ENCODE peak calls at places on chromosomes 16 and 17, in five cellular contexts. B is choroid plexus epithelial cell, G is AG10803, U is tibial nerve, Q is cardiac muscle cell. K is an unnamed sample.

GRCh38 chr16:10171225-10171624 is 11.0 kb downstream of the GRIN2A start:
- DNase-seq in B (no peak), G (no peak), U (no peak), Q (no peak), K (no peak)

GRCh38 chr17:76314392-76315227 is 6.5 kb upstream of the QRICH2 start:
- DNase-seq in B (peak), G (no peak), U (no peak), Q (no peak), K (no peak)

GRCh38 chr17:74759243-74759801 is 10.9 kb downstream of the NHERF1 start:
- DNase-seq in B (no peak), G (no peak), U (no peak), Q (no peak), K (no peak)

GRCh38 chr17:66302761-66303626 is 581 bp downstream of the PRKCA start:
- DNase-seq in B (peak), G (peak), U (peak), Q (peak), K (peak)

GRCh38 chr16:58123896-58124600 is 5.1 kb downstream of the CFAP20 start:
- DNase-seq in B (no peak), G (peak), U (no peak), Q (no peak), K (no peak)

GRCh38 chr16:77306050-77306616 is 106.9 kb downstream of the SYCE1L start:
- DNase-seq in B (no peak), G (no peak), U (no peak), Q (no peak), K (no peak)

GRCh38 chr16:14449334-14449733 is 180.7 kb downstream of the PARN start:
- DNase-seq in B (no peak), G (no peak), U (no peak), Q (no peak), K (no peak)

GRCh38 chr16:11400076-11400475 is 54.8 kb downstream of the RMI2 start:
- DNase-seq in B (no peak), G (no peak), U (no peak), Q (no peak), K (no peak)

GRCh38 chr16:7861891-7862585 is 529.4 kb downstream of the RBFOX1 start:
- DNase-seq in B (no peak), G (no peak), U (no peak), Q (no peak), K (no peak)

GRCh38 chr17:46940692-46941404 is 17.9 kb downstream of the GOSR2 start:
- DNase-seq in B (peak), G (peak), U (peak), Q (peak), K (peak)

GRCh38 chr17:19317359-19318095 is 45.0 kb downstream of the B9D1 start:
- DNase-seq in B (peak), G (peak), U (peak), Q (peak), K (no peak)

GRCh38 chr17:76599699-76600460 is 14.2 kb upstream of the ST6GALNAC2 start:
- DNase-seq in B (no peak), G (no peak), U (no peak), Q (no peak), K (no peak)

GRCh38 chr16:67128887-67129286 is 19.1 kb downstream of the PHAF1 start:
- DNase-seq in B (no peak), G (no peak), U (no peak), Q (no peak), K (no peak)

GRCh38 chr17:79838541-79839274 is 532 bp downstream of the CBX4 start:
- DNase-seq in B (peak), G (peak), U (no peak), Q (peak), K (no peak)

GRCh38 chr16:57531635-57532220 is 4.6 kb downstream of the CCDC102A start:
- DNase-seq in B (no peak), G (no peak), U (no peak), Q (no peak), K (peak)

GRCh38 chr17:41324180-41325075 is 8.9 kb upstream of the KRTAP17-1 start:
- DNase-seq in B (peak), G (no peak), U (no peak), Q (peak), K (peak)

GRCh38 chr17:72444517-72445054 is 323.8 kb downstream of the SOX9 start:
- DNase-seq in B (no peak), G (no peak), U (no peak), Q (no peak), K (no peak)

GRCh38 chr16:84320511-84320910 is 25.8 kb downstream of the WFDC1 start:
- DNase-seq in B (no peak), G (no peak), U (no peak), Q (no peak), K (no peak)

GRCh38 chr16:84838383-84838948 is 18.7 kb downstream of the CRISPLD2 start:
- DNase-seq in B (no peak), G (no peak), U (no peak), Q (no peak), K (no peak)

GRCh38 chr17:60141111-60142018 is 8.4 kb upstream of the CA4 start:
- DNase-seq in B (no peak), G (peak), U (no peak), Q (peak), K (no peak)

GRCh38 chr16:73125860-73126259 is 77.9 kb upstream of the ZFHX3 start:
- DNase-seq in B (peak), G (peak), U (no peak), Q (no peak), K (no peak)

GRCh38 chr17:76709077-76709950 is 1.5 kb downstream of the MXRA7 start:
- DNase-seq in B (peak), G (peak), U (peak), Q (peak), K (peak)

GRCh38 chr16:53257001-53257400 is 177.3 kb upstream of the RBL2 start:
- DNase-seq in B (peak), G (peak), U (no peak), Q (no peak), K (no peak)

GRCh38 chr16:64615647-64616280 is 506.1 kb downstream of the CDH11 start:
- DNase-seq in B (peak), G (peak), U (no peak), Q (peak), K (no peak)

GRCh38 chr16:82638095-82638798 is 11.5 kb downstream of the CDH13 start:
- DNase-seq in B (peak), G (peak), U (no peak), Q (no peak), K (no peak)

GRCh38 chr17:79356839-79357447 is 253.9 kb downstream of the RBFOX3 start:
- DNase-seq in B (no peak), G (no peak), U (no peak), Q (no peak), K (no peak)

GRCh38 chr17:78289004-78289403 is 57.6 kb downstream of the TMEM235 start:
- DNase-seq in B (no peak), G (no peak), U (no peak), Q (no peak), K (no peak)

GRCh38 chr17:72952641-72953313 is 139.7 kb downstream of the SLC39A11 start:
- DNase-seq in B (no peak), G (no peak), U (no peak), Q (peak), K (no peak)

GRCh38 chr17:77155125-77155524 is 14.4 kb downstream of the SEC14L1 start:
- DNase-seq in B (no peak), G (no peak), U (no peak), Q (no peak), K (no peak)

GRCh38 chr16:21645261-21645721 is 7.1 kb downstream of the IGSF6 start:
- DNase-seq in B (peak), G (peak), U (no peak), Q (no peak), K (no peak)

GRCh38 chr17:51608251-51608933 is 348.0 kb downstream of the UTP18 start:
- DNase-seq in B (no peak), G (no peak), U (no peak), Q (no peak), K (no peak)

GRCh38 chr17:20072692-20072992 is 63.5 kb downstream of the SPECC1 start:
- DNase-seq in B (no peak), G (no peak), U (no peak), Q (no peak), K (peak)

GRCh38 chr16:8070501-8070900 is 519.8 kb downstream of the TMEM114 start:
- DNase-seq in B (no peak), G (no peak), U (no peak), Q (no peak), K (no peak)

GRCh38 chr16:10965440-10966039 is 21.2 kb downstream of the CLEC16A start:
- DNase-seq in B (no peak), G (no peak), U (no peak), Q (no peak), K (no peak)

GRCh38 chr17:37637956-37638355 is 5.3 kb downstream of the DDX52 start:
- DNase-seq in B (no peak), G (no peak), U (no peak), Q (no peak), K (no peak)

GRCh38 chr17:37643829-37644228 is 583 bp upstream of the DDX52 start:
- DNase-seq in B (no peak), G (peak), U (no peak), Q (peak), K (no peak)

GRCh38 chr17:37642706-37643105 is 540 bp downstream of the DDX52 start:
- DNase-seq in B (peak), G (peak), U (no peak), Q (peak), K (no peak)

GRCh38 chr17:37640016-37640415 is 3.2 kb downstream of the DDX52 start:
- DNase-seq in B (no peak), G (no peak), U (no peak), Q (no peak), K (no peak)

GRCh38 chr17:37643118-37643766 is at the start of gene DDX52:
- DNase-seq in B (peak), G (peak), U (peak), Q (peak), K (peak)
- TF ChIP-seq CTCF in B (peak), G (peak), U (no peak), Q (peak), K (peak)

DNA sequence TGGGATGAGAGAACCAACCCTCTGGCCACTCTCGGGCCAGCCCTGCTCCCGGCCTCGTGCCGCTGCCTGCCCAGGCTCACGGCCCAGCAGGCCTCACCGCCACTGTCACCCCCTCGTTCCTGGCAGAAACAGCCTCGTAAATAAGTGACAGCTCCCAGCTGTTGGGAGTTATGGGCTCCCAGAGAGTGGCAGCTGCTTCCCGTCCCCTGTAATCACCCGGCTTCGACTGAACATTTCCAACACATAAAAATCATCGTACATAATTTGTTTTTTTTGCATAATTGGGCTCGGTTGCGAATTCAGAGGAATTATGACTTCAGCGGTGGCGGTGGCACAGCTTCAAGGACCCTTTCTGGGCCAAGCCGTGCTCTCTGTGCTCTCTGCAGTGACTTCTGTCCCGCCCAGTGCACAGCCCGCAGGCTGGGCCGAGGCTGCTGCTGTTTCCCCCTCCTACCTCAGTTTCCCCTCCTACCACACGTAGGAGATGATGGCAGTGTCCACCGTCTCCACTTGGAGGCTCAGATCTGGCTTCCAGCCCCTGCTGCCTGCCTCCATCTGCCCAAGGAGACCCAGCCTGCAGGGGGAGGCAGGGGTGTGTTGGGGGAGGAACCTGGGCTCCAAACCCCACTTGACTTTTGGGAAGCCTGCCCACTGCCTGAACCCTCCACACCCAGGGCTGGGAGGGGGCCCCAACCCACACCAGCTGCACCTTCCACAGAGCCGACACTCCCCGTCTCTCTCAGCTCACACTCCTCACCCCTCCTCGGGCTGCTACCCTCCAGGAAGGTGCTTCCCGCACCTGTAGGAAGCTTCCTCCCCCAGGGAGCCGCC is 84.9 kb downstream of the RTN4RL1 start:
- DNase-seq in B (no peak), G (no peak), U (no peak), Q (no peak), K (no peak)
- TF ChIP-seq CTCF in B (no peak), G (no peak), U (no peak), Q (no peak), K (no peak)

DNA sequence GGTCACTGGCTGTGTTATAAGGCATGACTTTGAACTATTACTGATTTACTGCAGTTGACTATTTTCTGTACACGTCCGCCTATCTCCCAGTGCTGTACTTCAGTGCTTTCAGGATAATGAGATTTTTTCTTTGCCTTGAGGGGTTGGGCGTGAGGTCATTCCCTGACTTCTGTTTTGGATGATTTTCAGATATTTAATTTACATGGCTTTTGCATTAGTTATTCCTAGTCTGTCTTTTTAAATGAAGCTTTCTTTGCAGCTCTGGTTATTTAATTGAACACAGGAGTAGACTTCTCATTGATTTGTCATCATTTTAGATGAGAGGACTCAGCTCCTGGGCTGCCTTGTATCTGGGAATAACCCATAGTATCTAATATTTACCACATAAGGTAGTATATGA is 23.7 kb downstream of the WIPF2 start:
- DNase-seq in B (no peak), G (peak), U (no peak), Q (no peak), K (no peak)
- TF ChIP-seq CTCF in B (no peak), G (no peak), U (no peak), Q (no peak), K (no peak)

DNA sequence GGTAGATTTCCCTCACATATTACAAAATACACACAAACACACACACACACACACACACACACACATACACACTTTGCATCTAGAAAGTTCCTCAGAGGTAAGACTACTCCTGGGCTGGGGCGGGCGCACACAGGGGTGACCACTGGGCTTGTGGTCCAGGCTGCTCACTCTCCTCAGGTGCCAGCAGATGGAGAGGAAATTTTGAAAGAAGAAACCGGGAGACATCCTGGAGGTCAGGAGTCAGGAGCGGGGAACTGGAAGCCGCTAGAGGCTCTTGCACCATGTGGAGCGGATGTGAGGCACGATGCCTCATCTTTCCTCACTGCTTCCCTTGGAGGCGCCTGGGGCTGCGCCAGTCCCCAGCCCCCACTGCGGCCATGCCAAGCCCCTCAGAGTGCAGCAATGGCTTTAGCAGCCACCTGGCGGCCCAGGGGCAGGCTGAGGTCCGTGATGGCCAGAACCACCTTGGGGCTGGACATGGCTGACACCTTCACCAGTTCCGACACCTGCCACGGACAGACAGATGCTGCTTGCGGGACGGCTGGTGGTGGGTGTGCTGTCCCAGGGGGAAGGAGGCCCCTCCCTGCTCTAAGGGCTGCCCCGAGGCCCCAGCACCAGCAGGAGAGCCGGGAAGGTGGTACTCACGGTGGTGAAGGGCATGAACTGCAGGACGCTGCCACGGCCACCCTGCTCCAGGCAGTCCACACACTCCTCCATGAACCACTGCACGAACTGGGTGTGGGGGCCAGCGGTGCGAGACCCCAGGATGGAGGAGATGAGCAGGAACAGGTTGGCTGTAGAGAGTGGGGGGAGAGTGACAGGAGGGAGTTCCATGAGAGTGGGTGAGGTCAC is 4.1 kb downstream of the CSF3 start:
- DNase-seq in B (peak), G (peak), U (no peak), Q (no peak), K (no peak)
- TF ChIP-seq CTCF in B (peak), G (peak), U (no peak), Q (no peak), K (no peak)

DNA sequence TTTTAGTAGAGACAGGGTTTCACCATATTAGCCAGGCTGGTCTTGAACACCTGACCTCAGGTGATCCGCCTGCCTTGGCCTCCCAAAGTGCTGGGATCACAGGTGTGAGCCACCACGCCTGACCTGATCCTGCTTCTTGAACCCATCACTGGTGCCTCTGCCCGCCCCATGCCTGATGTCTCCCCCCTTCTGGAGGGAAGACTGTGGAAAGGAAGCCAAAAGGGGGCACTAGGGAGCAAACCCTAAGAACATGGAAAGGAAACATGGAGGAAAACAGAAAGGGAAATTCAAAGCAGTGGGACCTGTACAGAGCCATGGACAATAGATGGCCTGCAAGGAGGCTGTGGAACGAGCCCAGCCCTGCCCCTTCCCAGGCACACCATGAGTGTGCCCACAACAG is 31.1 kb upstream of the FASN start:
- DNase-seq in B (no peak), G (no peak), U (no peak), Q (no peak), K (no peak)
- TF ChIP-seq CTCF in B (peak), G (no peak), U (no peak), Q (peak), K (peak)

GRCh38 chr16:89168381-89169189 is 3.0 kb upstream of the CDH15 start:
- DNase-seq in B (peak), G (no peak), U (no peak), Q (no peak), K (no peak)
- TF ChIP-seq CTCF in B (peak), G (no peak), U (no peak), Q (no peak), K (no peak)